ENCODE peak calls at places on chromosomes 16 and 17, in seven cellular contexts. One of them, this sample, is unnamed.

GRCh38 chr16:88681709-88682451 is 4.4 kb downstream of the SNAI3 start:
- DNase-seq in A549: no peak
- DNase-seq in H1: no peak
- DNase-seq in K562: no peak
- DNase-seq in GM12878: peak
- DNase-seq in endothelial cell of umbilical vein: no peak
- DNase-seq in HCT116: no peak
- DNase-seq in this sample: peak

GRCh38 chr16:27107185-27107592 is 40.5 kb downstream of the C16orf82 start:
- DNase-seq in H1: no peak
- DNase-seq in HCT116: no peak
- DNase-seq in endothelial cell of umbilical vein: no peak
- DNase-seq in A549: no peak
- DNase-seq in GM12878: no peak
- DNase-seq in K562: peak
- DNase-seq in this sample: peak

GRCh38 chr17:78379134-78379497 is 667 bp downstream of the PGS1 start:
- DNase-seq in GM12878: no peak
- DNase-seq in H1: no peak
- DNase-seq in endothelial cell of umbilical vein: peak
- DNase-seq in HCT116: no peak
- DNase-seq in A549: no peak
- DNase-seq in K562: no peak
- DNase-seq in this sample: peak

GRCh38 chr17:61474235-61474927 is 22.2 kb downstream of the TBX4 start:
- DNase-seq in GM12878: no peak
- DNase-seq in A549: no peak
- DNase-seq in HCT116: no peak
- DNase-seq in endothelial cell of umbilical vein: no peak
- DNase-seq in H1: no peak
- DNase-seq in K562: no peak
- DNase-seq in this sample: no peak

GRCh38 chr17:44209786-44210341 is 9.6 kb downstream of the UBTF start:
- DNase-seq in A549: no peak
- DNase-seq in K562: no peak
- DNase-seq in H1: no peak
- DNase-seq in HCT116: no peak
- DNase-seq in GM12878: no peak
- DNase-seq in endothelial cell of umbilical vein: no peak
- DNase-seq in this sample: peak

GRCh38 chr17:36703860-36704266 is 102.5 kb downstream of the MRM1 start:
- DNase-seq in H1: peak
- DNase-seq in K562: peak
- DNase-seq in A549: peak
- DNase-seq in endothelial cell of umbilical vein: peak
- DNase-seq in GM12878: no peak
- DNase-seq in HCT116: no peak
- DNase-seq in this sample: peak

GRCh38 chr17:57511475-57512123 is 233.5 kb downstream of the CCDC182 start:
- DNase-seq in GM12878: no peak
- DNase-seq in endothelial cell of umbilical vein: no peak
- DNase-seq in H1: no peak
- DNase-seq in HCT116: no peak
- DNase-seq in A549: no peak
- DNase-seq in K562: no peak
- DNase-seq in this sample: no peak

GRCh38 chr16:67967956-67968439 is 439 bp downstream of the SLC12A4 start:
- DNase-seq in K562: peak
- DNase-seq in H1: peak
- DNase-seq in GM12878: no peak
- DNase-seq in HCT116: no peak
- DNase-seq in A549: no peak
- DNase-seq in endothelial cell of umbilical vein: peak
- DNase-seq in this sample: peak

GRCh38 chr17:21352221-21352980 is 23.8 kb upstream of the KCNJ12 start:
- DNase-seq in K562: no peak
- DNase-seq in GM12878: no peak
- DNase-seq in H1: no peak
- DNase-seq in HCT116: no peak
- DNase-seq in A549: no peak
- DNase-seq in endothelial cell of umbilical vein: no peak
- DNase-seq in this sample: no peak

GRCh38 chr17:27800522-27800921 is at the start of gene NOS2:
- DNase-seq in A549: no peak
- DNase-seq in GM12878: no peak
- DNase-seq in endothelial cell of umbilical vein: no peak
- DNase-seq in H1: no peak
- DNase-seq in K562: no peak
- DNase-seq in HCT116: no peak
- DNase-seq in this sample: no peak

GRCh38 chr17:21232033-21232749 is 18.2 kb upstream of the TMEM11 start:
- DNase-seq in A549: no peak
- DNase-seq in endothelial cell of umbilical vein: no peak
- DNase-seq in GM12878: no peak
- DNase-seq in HCT116: no peak
- DNase-seq in H1: no peak
- DNase-seq in K562: no peak
- DNase-seq in this sample: no peak

GRCh38 chr16:16033208-16033717 is 83.8 kb downstream of the ABCC1 start:
- DNase-seq in A549: no peak
- DNase-seq in endothelial cell of umbilical vein: no peak
- DNase-seq in H1: no peak
- DNase-seq in K562: no peak
- DNase-seq in HCT116: no peak
- DNase-seq in GM12878: no peak
- DNase-seq in this sample: peak

GRCh38 chr16:54028013-54028412 is 258.6 kb downstream of the IRX3 start:
- DNase-seq in H1: no peak
- DNase-seq in A549: no peak
- DNase-seq in HCT116: no peak
- DNase-seq in endothelial cell of umbilical vein: no peak
- DNase-seq in K562: no peak
- DNase-seq in GM12878: no peak
- DNase-seq in this sample: no peak

GRCh38 chr16:80027007-80027965 is 426.7 kb upstream of the MAF start:
- DNase-seq in endothelial cell of umbilical vein: peak
- DNase-seq in K562: peak
- DNase-seq in A549: peak
- DNase-seq in GM12878: peak
- DNase-seq in H1: no peak
- DNase-seq in HCT116: no peak
- DNase-seq in this sample: peak

GRCh38 chr17:78027121-78027520 is 68.6 kb downstream of the TNRC6C start:
- DNase-seq in endothelial cell of umbilical vein: no peak
- DNase-seq in K562: peak
- DNase-seq in H1: no peak
- DNase-seq in HCT116: no peak
- DNase-seq in A549: no peak
- DNase-seq in GM12878: no peak
- DNase-seq in this sample: no peak

GRCh38 chr16:90077240-90077756 is at the start of gene PRDM7:
- DNase-seq in GM12878: peak
- DNase-seq in A549: peak
- DNase-seq in K562: peak
- DNase-seq in HCT116: peak
- DNase-seq in H1: peak
- DNase-seq in endothelial cell of umbilical vein: peak
- DNase-seq in this sample: peak
- TF ChIP-seq POLR2A in GM12878: no peak
- TF ChIP-seq POLR2A in A549: peak
- TF ChIP-seq POLR2A in K562: peak
- TF ChIP-seq POLR2A in HCT116: peak
- TF ChIP-seq POLR2A in H1: no peak
- TF ChIP-seq POLR2A in endothelial cell of umbilical vein: no peak
- TF ChIP-seq POLR2A in this sample: peak

GRCh38 chr17:1058423-1059130 is 61.6 kb downstream of the TIMM22 start:
- DNase-seq in A549: peak
- DNase-seq in H1: peak
- DNase-seq in K562: peak
- DNase-seq in HCT116: peak
- DNase-seq in endothelial cell of umbilical vein: peak
- DNase-seq in GM12878: no peak
- DNase-seq in this sample: peak
- TF ChIP-seq MAX in A549: no peak
- TF ChIP-seq MAX in H1: no peak
- TF ChIP-seq MAX in K562: no peak
- TF ChIP-seq MAX in HCT116: no peak
- TF ChIP-seq MAX in endothelial cell of umbilical vein: no peak
- TF ChIP-seq MAX in GM12878: no peak
- TF ChIP-seq MAX in this sample: no peak

DNA sequence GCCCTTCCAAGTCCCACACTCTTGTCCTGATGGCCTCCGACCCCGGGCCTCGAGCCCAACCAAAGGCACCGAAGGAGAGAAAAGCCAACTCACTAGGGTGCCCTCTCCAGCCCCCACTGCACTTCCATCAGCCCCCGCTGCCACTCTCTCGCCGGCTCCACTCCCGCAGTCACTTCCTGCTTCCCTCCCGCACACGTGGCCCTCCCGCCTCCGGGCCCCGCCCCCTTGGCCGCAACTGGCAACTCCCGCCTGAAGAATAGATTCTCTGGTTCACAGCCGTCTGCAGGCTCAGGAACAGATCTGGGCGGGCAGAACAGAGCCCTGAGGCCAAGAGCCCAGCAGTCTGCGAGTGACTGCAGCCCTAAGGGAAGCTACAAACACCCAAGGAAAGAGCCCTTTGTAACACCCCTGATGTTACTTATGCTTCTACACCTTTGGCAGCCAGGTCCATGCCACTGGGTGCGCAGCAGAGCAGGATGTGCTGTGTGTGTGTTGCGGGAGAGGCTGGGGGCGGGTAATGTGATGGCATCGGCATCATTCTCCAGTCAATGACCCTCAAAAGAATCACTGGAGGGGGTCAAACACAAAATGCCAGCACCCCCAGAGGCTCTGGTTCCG is at the start of gene SLC39A11:
- DNase-seq in endothelial cell of umbilical vein: peak
- DNase-seq in H1: peak
- DNase-seq in A549: peak
- DNase-seq in HCT116: peak
- DNase-seq in K562: peak
- DNase-seq in GM12878: peak
- DNase-seq in this sample: peak
- TF ChIP-seq POLR2A in endothelial cell of umbilical vein: peak
- TF ChIP-seq POLR2A in H1: no peak
- TF ChIP-seq POLR2A in A549: peak
- TF ChIP-seq POLR2A in HCT116: peak
- TF ChIP-seq POLR2A in K562: peak
- TF ChIP-seq POLR2A in GM12878: peak
- TF ChIP-seq POLR2A in this sample: peak

GRCh38 chr17:45849536-45849990 is 4.9 kb downstream of the SPPL2C start:
- DNase-seq in K562: no peak
- DNase-seq in endothelial cell of umbilical vein: no peak
- DNase-seq in A549: no peak
- DNase-seq in H1: no peak
- DNase-seq in GM12878: no peak
- DNase-seq in HCT116: no peak
- DNase-seq in this sample: no peak
- TF ChIP-seq MAX in K562: no peak
- TF ChIP-seq MAX in endothelial cell of umbilical vein: no peak
- TF ChIP-seq MAX in A549: no peak
- TF ChIP-seq MAX in H1: no peak
- TF ChIP-seq MAX in GM12878: no peak
- TF ChIP-seq MAX in HCT116: no peak
- TF ChIP-seq MAX in this sample: no peak

DNA sequence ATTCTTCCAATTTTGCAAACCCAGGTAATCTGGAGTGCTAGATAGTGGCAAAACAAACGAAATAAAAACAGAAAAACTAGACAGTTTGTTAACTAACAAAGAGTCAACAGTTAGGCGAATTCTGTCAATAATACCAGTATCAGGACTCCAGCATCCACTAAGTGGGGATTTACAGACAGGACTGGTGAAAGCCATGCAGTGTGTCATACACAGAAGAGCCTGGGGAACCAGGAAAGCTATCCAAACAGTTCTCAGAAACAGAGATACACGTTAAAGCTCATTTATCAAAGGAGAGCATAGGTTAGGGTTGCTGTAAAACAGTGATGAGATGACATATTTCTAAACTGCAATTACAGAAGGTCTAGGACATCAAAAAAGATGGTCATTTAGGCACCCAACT is 203.7 kb upstream of the KIF2B start:
- DNase-seq in endothelial cell of umbilical vein: no peak
- DNase-seq in HCT116: no peak
- DNase-seq in A549: no peak
- DNase-seq in GM12878: no peak
- DNase-seq in H1: no peak
- DNase-seq in K562: no peak
- DNase-seq in this sample: no peak
- TF ChIP-seq POLR2A in endothelial cell of umbilical vein: no peak
- TF ChIP-seq POLR2A in HCT116: no peak
- TF ChIP-seq POLR2A in A549: no peak
- TF ChIP-seq POLR2A in GM12878: no peak
- TF ChIP-seq POLR2A in H1: no peak
- TF ChIP-seq POLR2A in K562: no peak
- TF ChIP-seq POLR2A in this sample: no peak

GRCh38 chr16:3879887-3880564 is 487 bp downstream of the CREBBP start:
- DNase-seq in A549: peak
- DNase-seq in H1: no peak
- DNase-seq in K562: peak
- DNase-seq in HCT116: no peak
- DNase-seq in endothelial cell of umbilical vein: peak
- DNase-seq in GM12878: no peak
- DNase-seq in this sample: peak
- TF ChIP-seq MAX in A549: no peak
- TF ChIP-seq MAX in H1: no peak
- TF ChIP-seq MAX in K562: no peak
- TF ChIP-seq MAX in HCT116: no peak
- TF ChIP-seq MAX in endothelial cell of umbilical vein: no peak
- TF ChIP-seq MAX in GM12878: no peak
- TF ChIP-seq MAX in this sample: no peak

DNA sequence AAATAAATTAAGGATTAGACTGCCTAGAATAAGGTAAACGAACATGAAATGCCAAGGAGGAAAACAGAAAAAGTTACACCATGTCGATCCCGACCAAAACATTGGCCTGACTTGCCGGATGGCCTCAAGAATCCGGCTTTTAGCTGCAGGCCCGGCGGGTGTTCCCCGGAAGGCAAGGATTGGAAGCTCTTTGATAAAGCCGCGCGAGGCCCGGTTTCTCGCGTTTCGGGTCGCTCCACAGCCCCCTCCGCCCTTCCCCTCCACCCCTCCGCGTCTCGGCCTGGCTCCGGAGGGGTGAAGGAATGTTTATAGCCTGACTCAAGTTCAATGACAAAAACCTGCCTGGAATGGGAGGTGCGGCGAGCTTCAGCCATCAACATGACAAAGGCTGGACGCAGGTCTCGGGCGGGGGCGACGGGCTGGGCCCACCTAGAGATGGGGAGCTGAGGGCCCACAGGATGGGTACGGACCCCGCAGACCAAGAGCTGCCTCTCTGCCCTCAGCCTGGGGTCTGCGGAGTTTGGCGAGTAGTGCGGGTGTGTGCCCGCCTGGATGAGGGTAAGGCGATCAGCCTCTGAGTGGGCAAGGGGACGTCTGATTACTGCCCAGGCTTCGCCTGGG is 2.6 kb downstream of the PRAC1 start:
- DNase-seq in GM12878: no peak
- DNase-seq in H1: peak
- DNase-seq in HCT116: no peak
- DNase-seq in A549: no peak
- DNase-seq in endothelial cell of umbilical vein: no peak
- DNase-seq in K562: no peak
- DNase-seq in this sample: no peak
- TF ChIP-seq POLR2A in GM12878: no peak
- TF ChIP-seq POLR2A in H1: no peak
- TF ChIP-seq POLR2A in HCT116: no peak
- TF ChIP-seq POLR2A in A549: no peak
- TF ChIP-seq POLR2A in endothelial cell of umbilical vein: no peak
- TF ChIP-seq POLR2A in K562: no peak
- TF ChIP-seq POLR2A in this sample: no peak

This sample was measured in NB4.